ENCODE peak calls at places on chromosome 19, in four cellular contexts. N is stimulated activated CD8-positive, alpha-beta memory T cell treated with anti-CD3 and anti-CD28 coated beads, Interleukin-15, amount 100 ng/mL, for 4 hours; J is stimulated activated CD4-positive, alpha-beta T cell treated with anti-CD3 and anti-CD28 coated beads, Interleukin-1b, Interleukin-23, amount 100 ng/mL, for 24 hours; F is HFFc6. V is an unnamed sample.

GRCh38 chr19:12828494-12828893 is 5.9 kb downstream of the RTBDN start:
- DNase-seq in N (no peak), J (no peak), F (no peak), V (no peak)

GRCh38 chr19:16232127-16232526 is 34.4 kb downstream of the AP1M1 start:
- DNase-seq in N (no peak), J (no peak), F (no peak), V (no peak)

GRCh38 chr19:51564791-51565190 is 6.3 kb upstream of the ZNF175 start:
- DNase-seq in N (no peak), J (no peak), F (no peak), V (no peak)

GRCh38 chr19:3292958-3293529 is 68.6 kb downstream of the CELF5 start:
- DNase-seq in N (no peak), J (no peak), F (no peak), V (no peak)

GRCh38 chr19:45847661-45848060 is 15.3 kb downstream of the SYMPK start:
- DNase-seq in N (no peak), J (no peak), F (no peak), V (no peak)

GRCh38 chr19:34254552-34255432 is at the start of gene GARRE1:
- DNase-seq in N (peak), J (no peak), F (no peak), V (no peak)

GRCh38 chr19:42113641-42114348 is 18.5 kb downstream of the POU2F2 start:
- DNase-seq in N (no peak), J (no peak), F (peak), V (no peak)

GRCh38 chr19:38559428-38560401 is 58.0 kb downstream of the MAP4K1 start:
- DNase-seq in N (no peak), J (no peak), F (peak), V (no peak)

GRCh38 chr19:56153507-56153906 is 12.4 kb downstream of the ZNF444 start:
- DNase-seq in N (no peak), J (no peak), F (no peak), V (no peak)

GRCh38 chr19:49336482-49337266 is 1.5 kb downstream of the CD37 start:
- DNase-seq in N (no peak), J (no peak), F (no peak), V (no peak)

GRCh38 chr19:28670894-28671293 is 542.1 kb downstream of the UQCRFS1 start:
- DNase-seq in N (no peak), J (no peak), F (no peak), V (no peak)

GRCh38 chr19:2612619-2613249 is 89.8 kb downstream of the GNG7 start:
- DNase-seq in N (no peak), J (no peak), F (no peak), V (no peak)

GRCh38 chr19:36266375-36266961 is 51.6 kb downstream of the ZNF146 start:
- DNase-seq in N (no peak), J (no peak), F (no peak), V (no peak)

GRCh38 chr19:11171144-11171543 is 15.6 kb upstream of the SPC24 start:
- DNase-seq in N (no peak), J (no peak), F (no peak), V (no peak)

GRCh38 chr19:19471682-19472081 is 43.7 kb downstream of the TSSK6 start:
- DNase-seq in N (no peak), J (no peak), F (no peak), V (no peak)

GRCh38 chr19:19062454-19063182 is 1.2 kb upstream of the SLC25A42 start:
- DNase-seq in N (no peak), J (no peak), F (peak), V (no peak)

GRCh38 chr19:36449059-36449670 is 30.7 kb upstream of the ZFP82 start:
- DNase-seq in N (no peak), J (no peak), F (no peak), V (no peak)

GRCh38 chr19:12603714-12604113 is 6.9 kb downstream of the ZNF490 start:
- DNase-seq in N (no peak), J (no peak), F (no peak), V (no peak)

GRCh38 chr19:46844067-46844489 is 6.6 kb downstream of the AP2S1 start:
- DNase-seq in N (no peak), J (no peak), F (peak), V (no peak)

GRCh38 chr19:35851213-35852028 is 883 bp downstream of the NPHS1 start:
- DNase-seq in N (no peak), J (no peak), F (no peak), V (no peak)

GRCh38 chr19:40467007-40467565 is 285 bp downstream of the SPTBN4 start:
- DNase-seq in N (no peak), J (no peak), F (no peak), V (no peak)

GRCh38 chr19:52138614-52139290 is 986 bp downstream of the ZNF616 start:
- DNase-seq in N (no peak), J (no peak), F (no peak), V (no peak)

GRCh38 chr19:30425885-30426838 is 54.0 kb downstream of the ZNF536 start:
- DNase-seq in N (no peak), J (no peak), F (no peak), V (no peak)

V was measured in SK-N-MC.